ENCODE peak calls at places on chromosomes 13 and 19, in six cellular contexts. One of them, this sample, is unnamed.

GRCh38 chr13:112241288-112241687 is 134.9 kb upstream of the SPACA7 start:
- DNase-seq in NT2/D1: no peak
- DNase-seq in iPS DF 6.9: no peak
- DNase-seq in GM23338: no peak
- DNase-seq in CD8-positive, alpha-beta T cell: no peak
- DNase-seq in heart left ventricle: no peak
- DNase-seq in this sample: no peak

GRCh38 chr13:55403887-55404487 is 1736.7 kb upstream of the PRR20A start:
- DNase-seq in CD8-positive, alpha-beta T cell: no peak
- DNase-seq in iPS DF 6.9: no peak
- DNase-seq in NT2/D1: no peak
- DNase-seq in GM23338: no peak
- DNase-seq in heart left ventricle: no peak
- DNase-seq in this sample: no peak

GRCh38 chr13:27203854-27204253 is 32.2 kb upstream of the USP12 start:
- DNase-seq in iPS DF 6.9: no peak
- DNase-seq in heart left ventricle: no peak
- DNase-seq in GM23338: peak; percentile 24
- DNase-seq in NT2/D1: no peak
- DNase-seq in CD8-positive, alpha-beta T cell: no peak
- DNase-seq in this sample: no peak

GRCh38 chr13:113657851-113658741 is at the start of gene ATP4B:
- DNase-seq in GM23338: no peak
- DNase-seq in NT2/D1: no peak
- DNase-seq in CD8-positive, alpha-beta T cell: no peak
- DNase-seq in heart left ventricle: peak; percentile 15
- DNase-seq in iPS DF 6.9: no peak
- DNase-seq in this sample: no peak

GRCh38 chr13:32212420-32212819 is 102.7 kb downstream of the ZAR1L start:
- DNase-seq in GM23338: no peak
- DNase-seq in heart left ventricle: no peak
- DNase-seq in iPS DF 6.9: no peak
- DNase-seq in NT2/D1: no peak
- DNase-seq in CD8-positive, alpha-beta T cell: no peak
- DNase-seq in this sample: no peak

GRCh38 chr13:77544365-77544764 is 8.9 kb downstream of the SCEL start:
- DNase-seq in NT2/D1: no peak
- DNase-seq in iPS DF 6.9: no peak
- DNase-seq in CD8-positive, alpha-beta T cell: no peak
- DNase-seq in heart left ventricle: peak; percentile 67
- DNase-seq in GM23338: no peak
- DNase-seq in this sample: peak; percentile 48

GRCh38 chr13:42946927-42947326 is 45.1 kb downstream of the EPSTI1 start:
- DNase-seq in iPS DF 6.9: no peak
- DNase-seq in GM23338: no peak
- DNase-seq in NT2/D1: no peak
- DNase-seq in heart left ventricle: no peak
- DNase-seq in CD8-positive, alpha-beta T cell: no peak
- DNase-seq in this sample: no peak

GRCh38 chr19:54011507-54012211 is 20.2 kb downstream of the CACNG6 start:
- DNase-seq in CD8-positive, alpha-beta T cell: no peak
- DNase-seq in GM23338: peak; percentile 76
- DNase-seq in heart left ventricle: no peak
- DNase-seq in iPS DF 6.9: no peak
- DNase-seq in NT2/D1: no peak
- DNase-seq in this sample: no peak

GRCh38 chr13:36986462-36987240 is 12.5 kb downstream of the ALG5 start:
- DNase-seq in GM23338: no peak
- DNase-seq in heart left ventricle: no peak
- DNase-seq in CD8-positive, alpha-beta T cell: no peak
- DNase-seq in iPS DF 6.9: no peak
- DNase-seq in NT2/D1: no peak
- DNase-seq in this sample: no peak

GRCh38 chr19:18513868-18514267 is 8.0 kb downstream of the ELL start:
- DNase-seq in iPS DF 6.9: no peak
- DNase-seq in heart left ventricle: peak; percentile 71
- DNase-seq in CD8-positive, alpha-beta T cell: no peak
- DNase-seq in NT2/D1: no peak
- DNase-seq in GM23338: no peak
- DNase-seq in this sample: no peak
- H3K4me1 ChIP-seq in iPS DF 6.9: no peaks in the 10 kb centered on the region
- H3K4me1 ChIP-seq in heart left ventricle: peaks cover 77% of the 10 kb centered on the region
- H3K4me1 ChIP-seq in CD8-positive, alpha-beta T cell: peaks cover 42% of the 10 kb centered on the region
- H3K4me1 ChIP-seq in NT2/D1: peaks cover 32% of the 10 kb centered on the region
- H3K4me1 ChIP-seq in GM23338: no peaks in the 10 kb centered on the region
- H3K4me1 ChIP-seq in this sample: peaks cover 24% of the 10 kb centered on the region

GRCh38 chr19:46716672-46717033 is 261 bp downstream of the PRKD2 start:
- DNase-seq in iPS DF 6.9: no peak
- DNase-seq in NT2/D1: no peak
- DNase-seq in heart left ventricle: no peak
- DNase-seq in GM23338: peak; percentile 44
- DNase-seq in CD8-positive, alpha-beta T cell: no peak
- DNase-seq in this sample: no peak
- H3K4me1 ChIP-seq in iPS DF 6.9: peaks cover 1% of the 10 kb centered on the region
- H3K4me1 ChIP-seq in NT2/D1: peaks cover 4% of the 10 kb centered on the region
- H3K4me1 ChIP-seq in heart left ventricle: peaks cover 42% of the 10 kb centered on the region
- H3K4me1 ChIP-seq in GM23338: peaks cover 25% of the 10 kb centered on the region
- H3K4me1 ChIP-seq in CD8-positive, alpha-beta T cell: peaks cover 37% of the 10 kb centered on the region
- H3K4me1 ChIP-seq in this sample: no peaks in the 10 kb centered on the region

GRCh38 chr19:15313649-15314279 is 18.6 kb downstream of the BRD4 start:
- DNase-seq in iPS DF 6.9: no peak
- DNase-seq in NT2/D1: no peak
- DNase-seq in GM23338: no peak
- DNase-seq in CD8-positive, alpha-beta T cell: no peak
- DNase-seq in heart left ventricle: no peak
- DNase-seq in this sample: no peak

GRCh38 chr19:15317392-15318011 is 14.8 kb downstream of the BRD4 start:
- DNase-seq in heart left ventricle: no peak
- DNase-seq in NT2/D1: no peak
- DNase-seq in GM23338: peak; percentile 42
- DNase-seq in CD8-positive, alpha-beta T cell: no peak
- DNase-seq in iPS DF 6.9: no peak
- DNase-seq in this sample: no peak

GRCh38 chr19:15318241-15318691 is 14.1 kb downstream of the BRD4 start:
- DNase-seq in iPS DF 6.9: no peak
- DNase-seq in CD8-positive, alpha-beta T cell: no peak
- DNase-seq in GM23338: no peak
- DNase-seq in NT2/D1: no peak
- DNase-seq in heart left ventricle: no peak
- DNase-seq in this sample: peak; percentile 64

GRCh38 chr19:15315101-15315500 is 17.2 kb downstream of the BRD4 start:
- DNase-seq in iPS DF 6.9: no peak
- DNase-seq in GM23338: no peak
- DNase-seq in heart left ventricle: no peak
- DNase-seq in NT2/D1: no peak
- DNase-seq in CD8-positive, alpha-beta T cell: no peak
- DNase-seq in this sample: no peak

GRCh38 chr19:15316498-15316897 is 15.8 kb downstream of the BRD4 start:
- DNase-seq in CD8-positive, alpha-beta T cell: no peak
- DNase-seq in GM23338: no peak
- DNase-seq in iPS DF 6.9: no peak
- DNase-seq in heart left ventricle: no peak
- DNase-seq in NT2/D1: no peak
- DNase-seq in this sample: no peak
- H3K4me1 ChIP-seq in CD8-positive, alpha-beta T cell: peaks cover 83% of the 10 kb centered on the region
- H3K4me1 ChIP-seq in GM23338: peaks cover 31% of the 10 kb centered on the region
- H3K4me1 ChIP-seq in iPS DF 6.9: peaks cover 2% of the 10 kb centered on the region
- H3K4me1 ChIP-seq in heart left ventricle: peaks cover 100% of the 10 kb centered on the region
- H3K4me1 ChIP-seq in NT2/D1: peaks cover 12% of the 10 kb centered on the region
- H3K4me1 ChIP-seq in this sample: peaks cover 11% of the 10 kb centered on the region

GRCh38 chr19:1086618-1087017 is 8.6 kb downstream of the POLR2E start:
- DNase-seq in heart left ventricle: no peak
- DNase-seq in NT2/D1: no peak
- DNase-seq in GM23338: no peak
- DNase-seq in iPS DF 6.9: no peak
- DNase-seq in CD8-positive, alpha-beta T cell: no peak
- DNase-seq in this sample: no peak
- H3K4me1 ChIP-seq in heart left ventricle: peaks cover 65% of the 10 kb centered on the region
- H3K4me1 ChIP-seq in NT2/D1: peaks cover 17% of the 10 kb centered on the region
- H3K4me1 ChIP-seq in GM23338: no peaks in the 10 kb centered on the region
- H3K4me1 ChIP-seq in iPS DF 6.9: peaks cover 5% of the 10 kb centered on the region
- H3K4me1 ChIP-seq in CD8-positive, alpha-beta T cell: peaks cover 95% of the 10 kb centered on the region
- H3K4me1 ChIP-seq in this sample: peaks cover 27% of the 10 kb centered on the region

DNA sequence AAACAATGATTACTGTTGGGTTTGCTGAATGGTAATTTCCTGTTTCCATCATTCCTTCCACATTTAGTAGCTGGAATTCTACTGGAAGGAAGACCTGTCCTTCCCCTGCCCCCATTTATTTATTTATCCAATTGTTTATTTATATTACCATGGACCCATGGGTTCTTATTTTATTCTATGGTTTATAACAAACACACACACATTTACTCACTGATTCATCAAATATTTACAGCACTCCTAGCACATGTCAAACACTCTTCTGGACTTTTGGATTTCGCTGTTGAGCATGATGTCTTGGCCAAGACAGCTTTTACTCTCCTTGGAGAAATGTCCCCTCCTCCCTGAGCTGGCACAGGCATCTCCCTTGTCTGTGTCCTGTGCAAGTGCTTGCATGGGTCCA is 227.8 kb upstream of the MAB21L1 start:
- DNase-seq in GM23338: no peak
- DNase-seq in heart left ventricle: no peak
- DNase-seq in NT2/D1: no peak
- DNase-seq in CD8-positive, alpha-beta T cell: no peak
- DNase-seq in iPS DF 6.9: no peak
- DNase-seq in this sample: no peak
- H3K4me1 ChIP-seq in GM23338: peaks cover 10% of the 10 kb centered on the region
- H3K4me1 ChIP-seq in heart left ventricle: no peaks in the 10 kb centered on the region
- H3K4me1 ChIP-seq in NT2/D1: no peaks in the 10 kb centered on the region
- H3K4me1 ChIP-seq in CD8-positive, alpha-beta T cell: no peaks in the 10 kb centered on the region
- H3K4me1 ChIP-seq in iPS DF 6.9: no peaks in the 10 kb centered on the region
- H3K4me1 ChIP-seq in this sample: no peaks in the 10 kb centered on the region

GRCh38 chr13:30736461-30736860 is 1.1 kb downstream of the ALOX5AP start:
- DNase-seq in NT2/D1: no peak
- DNase-seq in iPS DF 6.9: no peak
- DNase-seq in heart left ventricle: no peak
- DNase-seq in GM23338: no peak
- DNase-seq in CD8-positive, alpha-beta T cell: no peak
- DNase-seq in this sample: no peak

GRCh38 chr13:30737511-30738342 is 2.4 kb downstream of the ALOX5AP start:
- DNase-seq in CD8-positive, alpha-beta T cell: no peak
- DNase-seq in NT2/D1: no peak
- DNase-seq in iPS DF 6.9: no peak
- DNase-seq in GM23338: no peak
- DNase-seq in heart left ventricle: no peak
- DNase-seq in this sample: no peak

GRCh38 chr13:30738526-30738925 is 3.2 kb downstream of the ALOX5AP start:
- DNase-seq in CD8-positive, alpha-beta T cell: no peak
- DNase-seq in NT2/D1: no peak
- DNase-seq in GM23338: no peak
- DNase-seq in iPS DF 6.9: no peak
- DNase-seq in heart left ventricle: no peak
- DNase-seq in this sample: no peak

GRCh38 chr13:30735025-30735967 is at the start of gene ALOX5AP:
- DNase-seq in iPS DF 6.9: no peak
- DNase-seq in GM23338: no peak
- DNase-seq in heart left ventricle: no peak
- DNase-seq in NT2/D1: no peak
- DNase-seq in CD8-positive, alpha-beta T cell: peak; percentile 28
- DNase-seq in this sample: peak; percentile 72

DNA sequence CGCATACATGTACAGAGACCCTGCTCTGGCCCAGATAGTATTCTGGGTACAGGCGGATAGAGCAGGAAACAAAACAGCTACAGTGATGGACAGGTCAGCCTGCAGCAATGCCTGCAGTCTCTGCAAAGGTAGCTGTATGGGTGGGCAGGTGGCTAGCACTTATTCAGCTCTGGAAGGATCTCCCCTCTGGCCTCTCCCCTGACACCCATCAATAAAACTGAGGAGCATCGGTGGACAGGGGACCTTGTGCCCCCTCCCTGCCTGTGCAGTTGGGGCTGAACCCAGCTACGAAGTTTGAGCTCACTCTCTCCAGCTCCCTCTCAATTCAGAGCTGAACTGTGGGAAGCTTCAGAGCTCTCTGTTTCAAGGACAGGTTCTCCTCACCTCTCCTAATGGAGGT is 1.6 kb downstream of the ALOX5AP start:
- DNase-seq in NT2/D1: no peak
- DNase-seq in CD8-positive, alpha-beta T cell: no peak
- DNase-seq in iPS DF 6.9: no peak
- DNase-seq in GM23338: no peak
- DNase-seq in heart left ventricle: no peak
- DNase-seq in this sample: no peak
- H3K4me1 ChIP-seq in NT2/D1: no peaks in the 10 kb centered on the region
- H3K4me1 ChIP-seq in CD8-positive, alpha-beta T cell: peaks cover 52% of the 10 kb centered on the region
- H3K4me1 ChIP-seq in iPS DF 6.9: no peaks in the 10 kb centered on the region
- H3K4me1 ChIP-seq in GM23338: peaks cover 4% of the 10 kb centered on the region
- H3K4me1 ChIP-seq in heart left ventricle: peaks cover 71% of the 10 kb centered on the region
- H3K4me1 ChIP-seq in this sample: peaks cover 5% of the 10 kb centered on the region

This sample was measured in Peyer's patch.